ENCODE peak calls at places on chromosomes 2 and 18, in four cellular contexts. One of them, this sample, is unnamed.

GRCh38 chr2:104866883-104867350 is 13.0 kb downstream of the POU3F3 start:
- DNase-seq in HL-60: no peak
- DNase-seq in PC-3: no peak
- DNase-seq in foreskin fibroblast: no peak
- DNase-seq in this sample: no peak

GRCh38 chr2:19111297-19111696 is 247.1 kb downstream of the OSR1 start:
- DNase-seq in foreskin fibroblast: no peak
- DNase-seq in HL-60: no peak
- DNase-seq in PC-3: no peak
- DNase-seq in this sample: no peak

GRCh38 chr18:36441872-36442271 is 144.4 kb downstream of the FHOD3 start:
- DNase-seq in foreskin fibroblast: peak
- DNase-seq in HL-60: no peak
- DNase-seq in PC-3: peak
- DNase-seq in this sample: peak

GRCh38 chr2:42828487-42829416 is 36.4 kb upstream of the HAAO start:
- DNase-seq in PC-3: peak
- DNase-seq in foreskin fibroblast: peak
- DNase-seq in HL-60: peak
- DNase-seq in this sample: peak

GRCh38 chr2:227862227-227862740 is 9.1 kb upstream of the DAW1 start:
- DNase-seq in PC-3: peak
- DNase-seq in foreskin fibroblast: peak
- DNase-seq in HL-60: peak
- DNase-seq in this sample: peak

GRCh38 chr2:79985145-79985544 is 319.4 kb downstream of the LRRTM1 start:
- DNase-seq in PC-3: no peak
- DNase-seq in foreskin fibroblast: no peak
- DNase-seq in HL-60: no peak
- DNase-seq in this sample: no peak

GRCh38 chr2:150981826-150982225 is 279.8 kb downstream of the RBM43 start:
- DNase-seq in HL-60: no peak
- DNase-seq in foreskin fibroblast: peak
- DNase-seq in PC-3: no peak
- DNase-seq in this sample: no peak

GRCh38 chr18:49907346-49907929 is 94.1 kb upstream of the ACAA2 start:
- DNase-seq in HL-60: no peak
- DNase-seq in foreskin fibroblast: peak
- DNase-seq in PC-3: no peak
- DNase-seq in this sample: no peak

GRCh38 chr2:98460573-98461560 is 16.2 kb downstream of the INPP4A start:
- DNase-seq in HL-60: peak
- DNase-seq in foreskin fibroblast: no peak
- DNase-seq in PC-3: no peak
- DNase-seq in this sample: no peak

GRCh38 chr2:168118733-168119518 is 128.5 kb downstream of the STK39 start:
- DNase-seq in PC-3: peak
- DNase-seq in HL-60: peak
- DNase-seq in foreskin fibroblast: peak
- DNase-seq in this sample: peak